ENCODE peak calls at places on chromosome 11, in seven cellular contexts. One of them, this sample, is unnamed.

GRCh38 chr11:45091563-45092392 is 54.7 kb upstream of the PRDM11 start:
- DNase-seq in PC-3: no peak
- DNase-seq in PC-9: peak
- DNase-seq in neuronal stem cell: no peak
- DNase-seq in MM.1S: no peak
- DNase-seq in IMR-90: no peak
- DNase-seq in Karpas-422: no peak
- DNase-seq in this sample: peak

GRCh38 chr11:74671520-74672196 is 59.6 kb downstream of the CHRDL2 start:
- DNase-seq in PC-3: peak
- DNase-seq in PC-9: no peak
- DNase-seq in neuronal stem cell: no peak
- DNase-seq in MM.1S: no peak
- DNase-seq in IMR-90: peak
- DNase-seq in Karpas-422: no peak
- DNase-seq in this sample: peak

GRCh38 chr11:45087761-45088160 is 58.7 kb upstream of the PRDM11 start:
- DNase-seq in PC-3: no peak
- DNase-seq in PC-9: no peak
- DNase-seq in neuronal stem cell: no peak
- DNase-seq in MM.1S: no peak
- DNase-seq in IMR-90: no peak
- DNase-seq in Karpas-422: no peak
- DNase-seq in this sample: no peak

GRCh38 chr11:93648168-93648567 is 13.3 kb upstream of the CEP295 start:
- DNase-seq in PC-3: peak
- DNase-seq in PC-9: no peak
- DNase-seq in neuronal stem cell: no peak
- DNase-seq in MM.1S: no peak
- DNase-seq in IMR-90: peak
- DNase-seq in Karpas-422: peak
- DNase-seq in this sample: peak

GRCh38 chr11:2180775-2181370 is 9.3 kb upstream of the TH start:
- DNase-seq in PC-3: peak
- DNase-seq in PC-9: peak
- DNase-seq in neuronal stem cell: no peak
- DNase-seq in MM.1S: no peak
- DNase-seq in IMR-90: no peak
- DNase-seq in Karpas-422: no peak
- DNase-seq in this sample: no peak

GRCh38 chr11:737366-737765 is 9.9 kb upstream of the TALDO1 start:
- DNase-seq in PC-3: no peak
- DNase-seq in PC-9: no peak
- DNase-seq in neuronal stem cell: no peak
- DNase-seq in MM.1S: no peak
- DNase-seq in IMR-90: no peak
- DNase-seq in Karpas-422: no peak
- DNase-seq in this sample: no peak

GRCh38 chr11:112967082-112967481 is 5.9 kb downstream of the NCAM1 start:
- DNase-seq in PC-3: no peak
- DNase-seq in PC-9: no peak
- DNase-seq in neuronal stem cell: no peak
- DNase-seq in MM.1S: no peak
- DNase-seq in IMR-90: no peak
- DNase-seq in Karpas-422: no peak
- DNase-seq in this sample: peak

GRCh38 chr11:5441414-5441813 is at the start of gene OR51I1:
- DNase-seq in PC-3: no peak
- DNase-seq in PC-9: no peak
- DNase-seq in neuronal stem cell: no peak
- DNase-seq in MM.1S: no peak
- DNase-seq in IMR-90: no peak
- DNase-seq in Karpas-422: no peak
- DNase-seq in this sample: no peak

GRCh38 chr11:1760351-1761109 is 3.2 kb downstream of the CTSD start:
- DNase-seq in PC-3: peak
- DNase-seq in PC-9: peak
- DNase-seq in neuronal stem cell: no peak
- DNase-seq in MM.1S: no peak
- DNase-seq in IMR-90: peak
- DNase-seq in Karpas-422: no peak
- DNase-seq in this sample: peak

GRCh38 chr11:59754494-59754858 is 700 bp upstream of the STX3 start:
- DNase-seq in PC-3: no peak
- DNase-seq in PC-9: no peak
- DNase-seq in neuronal stem cell: no peak
- DNase-seq in MM.1S: peak
- DNase-seq in IMR-90: peak
- DNase-seq in Karpas-422: peak
- DNase-seq in this sample: no peak

GRCh38 chr11:121578216-121579063 is 125.7 kb upstream of the SORL1-AS1 start:
- DNase-seq in PC-3: no peak
- DNase-seq in PC-9: no peak
- DNase-seq in neuronal stem cell: no peak
- DNase-seq in MM.1S: no peak
- DNase-seq in IMR-90: peak
- DNase-seq in Karpas-422: no peak
- DNase-seq in this sample: peak

GRCh38 chr11:134579709-134580634 is 167.9 kb upstream of the B3GAT1 start:
- DNase-seq in PC-3: no peak
- DNase-seq in PC-9: no peak
- DNase-seq in neuronal stem cell: no peak
- DNase-seq in MM.1S: no peak
- DNase-seq in IMR-90: no peak
- DNase-seq in Karpas-422: no peak
- DNase-seq in this sample: no peak

GRCh38 chr11:46458491-46458890 is 66.9 kb upstream of the CHRM4 start:
- DNase-seq in PC-3: no peak
- DNase-seq in PC-9: no peak
- DNase-seq in neuronal stem cell: no peak
- DNase-seq in MM.1S: no peak
- DNase-seq in IMR-90: no peak
- DNase-seq in Karpas-422: no peak
- DNase-seq in this sample: no peak

DNA sequence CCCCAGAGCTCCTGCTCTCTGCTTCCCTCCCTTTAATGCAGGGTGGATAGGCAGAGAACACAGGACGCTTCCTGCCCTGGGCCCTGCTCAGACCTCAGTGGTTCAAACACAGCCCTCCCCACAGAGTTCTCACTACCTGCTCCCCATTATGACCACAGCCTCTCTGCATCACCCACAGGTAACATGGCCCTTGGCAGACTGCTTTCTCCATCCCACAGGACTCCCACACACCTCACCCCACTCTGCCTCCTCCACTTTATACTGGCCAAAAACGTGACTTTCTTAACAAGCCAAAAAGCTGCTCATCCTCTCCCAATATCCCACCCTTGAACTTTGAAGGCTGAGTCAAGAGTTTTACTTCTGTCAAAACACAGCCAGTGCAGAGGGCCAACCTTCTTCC is 33.8 kb downstream of the BUD13 start:
- DNase-seq in PC-3: no peak
- DNase-seq in PC-9: no peak
- DNase-seq in neuronal stem cell: no peak
- DNase-seq in MM.1S: no peak
- DNase-seq in IMR-90: no peak
- DNase-seq in Karpas-422: no peak
- DNase-seq in this sample: no peak
- H2AFZ ChIP-seq in PC-3: no peak
- H2AFZ ChIP-seq in PC-9: no peak
- H2AFZ ChIP-seq in neuronal stem cell: no peak
- H2AFZ ChIP-seq in MM.1S: no peak
- H2AFZ ChIP-seq in IMR-90: no peak
- H2AFZ ChIP-seq in Karpas-422: no peak
- H2AFZ ChIP-seq in this sample: no peak

GRCh38 chr11:19715373-19715772 is 2.7 kb downstream of the NAV2 start:
- DNase-seq in PC-3: peak
- DNase-seq in PC-9: peak
- DNase-seq in neuronal stem cell: no peak
- DNase-seq in MM.1S: no peak
- DNase-seq in IMR-90: peak
- DNase-seq in Karpas-422: no peak
- DNase-seq in this sample: peak

GRCh38 chr11:19712281-19713220 is at the start of gene NAV2:
- DNase-seq in PC-3: peak
- DNase-seq in PC-9: peak
- DNase-seq in neuronal stem cell: peak
- DNase-seq in MM.1S: peak
- DNase-seq in IMR-90: peak
- DNase-seq in Karpas-422: peak
- DNase-seq in this sample: peak

GRCh38 chr11:19714387-19715363 is 2.0 kb downstream of the NAV2 start:
- DNase-seq in PC-3: peak
- DNase-seq in PC-9: peak
- DNase-seq in neuronal stem cell: no peak
- DNase-seq in MM.1S: no peak
- DNase-seq in IMR-90: peak
- DNase-seq in Karpas-422: no peak
- DNase-seq in this sample: peak

GRCh38 chr11:19713221-19714092 is 820 bp downstream of the NAV2 start:
- DNase-seq in PC-3: no peak
- DNase-seq in PC-9: no peak
- DNase-seq in neuronal stem cell: no peak
- DNase-seq in MM.1S: no peak
- DNase-seq in IMR-90: no peak
- DNase-seq in Karpas-422: no peak
- DNase-seq in this sample: no peak

GRCh38 chr11:19714093-19714386 is 1.4 kb downstream of the NAV2 start:
- DNase-seq in PC-3: peak
- DNase-seq in PC-9: no peak
- DNase-seq in neuronal stem cell: no peak
- DNase-seq in MM.1S: no peak
- DNase-seq in IMR-90: peak
- DNase-seq in Karpas-422: no peak
- DNase-seq in this sample: no peak
- H3K4me3 ChIP-seq in PC-3: peak
- H3K4me3 ChIP-seq in PC-9: peak
- H3K4me3 ChIP-seq in neuronal stem cell: peak
- H3K4me3 ChIP-seq in MM.1S: no peak
- H3K4me3 ChIP-seq in IMR-90: peak
- H3K4me3 ChIP-seq in Karpas-422: no peak
- H3K4me3 ChIP-seq in this sample: peak

GRCh38 chr11:78339945-78340344 is 77.7 kb downstream of the GAB2 start:
- DNase-seq in PC-3: no peak
- DNase-seq in PC-9: no peak
- DNase-seq in neuronal stem cell: no peak
- DNase-seq in MM.1S: no peak
- DNase-seq in IMR-90: no peak
- DNase-seq in Karpas-422: no peak
- DNase-seq in this sample: no peak
- H2AFZ ChIP-seq in PC-3: no peak
- H2AFZ ChIP-seq in PC-9: no peak
- H2AFZ ChIP-seq in neuronal stem cell: no peak
- H2AFZ ChIP-seq in MM.1S: no peak
- H2AFZ ChIP-seq in IMR-90: no peak
- H2AFZ ChIP-seq in Karpas-422: no peak
- H2AFZ ChIP-seq in this sample: no peak

DNA sequence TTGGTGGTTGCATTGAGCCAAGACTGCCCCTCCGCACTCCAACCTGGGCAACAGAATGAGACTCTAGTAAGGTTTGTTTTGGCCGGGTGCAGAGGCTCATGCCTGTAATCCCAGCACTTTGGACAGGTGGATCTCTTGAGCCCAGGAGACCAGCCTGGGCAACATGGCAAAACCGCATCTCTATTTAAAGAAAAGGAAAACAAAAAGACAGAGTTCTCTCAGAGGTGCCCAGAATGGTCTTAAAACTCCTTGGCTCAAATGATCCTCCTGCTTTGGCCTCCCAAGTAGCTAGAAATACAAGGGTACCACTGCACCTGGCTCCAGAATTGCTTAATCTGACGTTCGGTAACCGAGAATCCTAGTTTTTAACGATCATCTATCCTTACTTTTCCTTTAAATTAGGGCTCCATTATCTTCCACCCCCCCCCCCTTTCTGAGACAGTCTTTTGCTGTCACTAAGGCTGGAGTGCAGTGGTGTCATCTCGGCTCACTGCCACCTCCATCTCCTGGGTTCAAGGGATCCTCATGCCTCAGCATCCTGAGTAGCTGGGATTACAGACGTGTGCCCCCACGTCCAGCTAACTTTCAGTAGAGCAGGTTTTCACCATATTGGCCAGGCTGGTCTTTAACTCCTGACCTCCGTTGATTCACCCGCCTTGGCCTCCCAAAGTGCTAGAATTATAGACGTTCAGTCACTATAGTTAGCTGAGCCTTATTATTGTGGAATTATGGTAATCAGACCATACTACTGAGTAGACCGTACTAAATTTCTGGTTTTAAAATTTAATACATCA is 1.7 kb downstream of the RPS25 start:
- DNase-seq in PC-3: no peak
- DNase-seq in PC-9: peak
- DNase-seq in neuronal stem cell: no peak
- DNase-seq in MM.1S: no peak
- DNase-seq in IMR-90: no peak
- DNase-seq in Karpas-422: no peak
- DNase-seq in this sample: no peak
- H3K4me3 ChIP-seq in PC-3: peak
- H3K4me3 ChIP-seq in PC-9: peak
- H3K4me3 ChIP-seq in neuronal stem cell: no peak
- H3K4me3 ChIP-seq in MM.1S: no peak
- H3K4me3 ChIP-seq in IMR-90: no peak
- H3K4me3 ChIP-seq in Karpas-422: peak
- H3K4me3 ChIP-seq in this sample: peak

This sample was measured in astrocyte.